ENCODE peak calls at places on chromosomes 11 and 22, in five cellular contexts. N is gastrocnemius medialis; R is cardiac muscle cell; G is body of pancreas; T is CD8-positive, alpha-beta T cell. X is an unnamed sample.

GRCh38 chr11:76999597-76999996 is 34.6 kb upstream of the B3GNT6 start:
- DNase-seq in N (no peak), R (no peak), G (no peak), T (no peak), X (no peak)

GRCh38 chr11:126129681-126130671 is 67.3 kb upstream of the CDON start:
- DNase-seq in T (no peak), R (peak; percentile 58), G (no peak), N (no peak), X (no peak)

GRCh38 chr22:20130739-20131592 is 638 bp upstream of the ZDHHC8 start:
- DNase-seq in G (peak; percentile 86), R (peak; percentile 93), N (peak; percentile 81), T (peak; percentile 78), X (peak; percentile 89)

GRCh38 chr22:27270818-27271510 is 530.6 kb downstream of the MN1 start:
- DNase-seq in N (no peak), R (peak; percentile 74), G (no peak), T (no peak), X (no peak)

GRCh38 chr11:76655466-76656086 is 15.0 kb downstream of the LRRC32 start:
- DNase-seq in R (no peak), G (no peak), T (no peak), N (no peak), X (no peak)

GRCh38 chr11:81237139-81237538 is 1496.5 kb downstream of the FAM181B start:
- DNase-seq in T (no peak), R (peak; percentile 68), G (no peak), N (no peak), X (no peak)

GRCh38 chr22:24060375-24060788 is 49.3 kb downstream of the CABIN1 start:
- DNase-seq in T (no peak), G (peak; percentile 32), N (no peak), R (no peak), X (no peak)

GRCh38 chr11:11563193-11563592 is 58.6 kb downstream of the GALNT18 start:
- DNase-seq in N (no peak), G (no peak), T (no peak), R (peak; percentile 14), X (no peak)

GRCh38 chr11:92782806-92783205 is 186.6 kb upstream of the MTNR1B start:
- DNase-seq in N (no peak), R (no peak), G (no peak), T (no peak), X (no peak)

GRCh38 chr11:1298695-1299492 is 10.5 kb downstream of the TOLLIP start:
- DNase-seq in N (peak; percentile 92), T (no peak), G (peak; percentile 93), R (peak; percentile 50), X (peak; percentile 89)

GRCh38 chr11:125270711-125271110 is 106.2 kb downstream of the PKNOX2 start:
- DNase-seq in R (no peak), N (no peak), T (no peak), G (no peak), X (no peak)

GRCh38 chr11:62108017-62108750 is 15.6 kb upstream of the INCENP start:
- DNase-seq in G (peak; percentile 46), N (no peak), T (peak; percentile 8), R (peak; percentile 81), X (no peak)

GRCh38 chr22:38327805-38328204 is 10.6 kb upstream of the CSNK1E start:
- DNase-seq in R (no peak), T (no peak), N (no peak), G (no peak), X (no peak)

GRCh38 chr11:112321521-112322172 is 61.0 kb upstream of the PLET1 start:
- DNase-seq in G (peak; percentile 87), R (no peak), N (peak; percentile 22), T (no peak), X (peak; percentile 84)

GRCh38 chr11:128690746-128691091 is 3.2 kb upstream of the FLI1 start:
- DNase-seq in G (no peak), R (no peak), T (no peak), N (no peak), X (no peak)

GRCh38 chr22:46429327-46429853 is 93.9 kb downstream of the TRMU start:
- DNase-seq in T (no peak), N (no peak), R (no peak), G (no peak), X (peak; percentile 21)

DNA sequence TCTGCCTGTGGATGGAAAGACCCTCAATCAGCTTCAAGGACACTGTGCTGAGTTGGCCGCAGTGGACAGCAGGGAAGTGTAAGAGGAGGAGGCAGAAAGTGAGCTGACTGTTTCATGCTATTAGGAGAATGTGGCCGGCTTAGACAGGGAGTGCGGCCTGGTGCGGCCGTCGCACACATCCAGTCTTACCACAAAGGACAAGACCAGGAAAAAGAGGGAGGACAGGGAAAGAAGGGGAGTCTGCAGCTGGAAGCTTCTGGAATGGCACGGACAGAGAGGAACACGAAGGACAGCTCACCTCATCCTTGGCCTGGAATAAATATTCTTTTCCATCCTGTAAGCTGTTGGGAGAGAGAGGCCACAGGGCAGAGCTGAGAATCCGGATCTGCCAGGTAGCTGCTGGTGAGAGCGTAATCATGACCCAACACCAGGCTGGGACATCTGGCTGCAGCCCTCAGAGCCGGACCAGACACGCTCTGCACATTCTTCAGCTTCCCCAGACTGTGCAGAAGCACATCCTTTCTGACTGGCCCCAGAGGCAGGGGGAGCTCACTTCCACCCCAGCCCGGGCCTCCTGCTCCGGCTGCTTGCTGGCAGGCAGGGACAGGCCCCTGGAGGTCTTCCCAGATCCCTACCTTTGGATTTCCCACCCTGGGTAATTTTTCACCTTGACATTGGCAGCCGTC is 8.6 kb upstream of the RBM4B start:
- DNase-seq in G (no peak), N (no peak), R (no peak), T (no peak), X (no peak)
- TF ChIP-seq CTCF in G (no peak), N (no peak), R (no peak), T (no peak), X (no peak)

DNA sequence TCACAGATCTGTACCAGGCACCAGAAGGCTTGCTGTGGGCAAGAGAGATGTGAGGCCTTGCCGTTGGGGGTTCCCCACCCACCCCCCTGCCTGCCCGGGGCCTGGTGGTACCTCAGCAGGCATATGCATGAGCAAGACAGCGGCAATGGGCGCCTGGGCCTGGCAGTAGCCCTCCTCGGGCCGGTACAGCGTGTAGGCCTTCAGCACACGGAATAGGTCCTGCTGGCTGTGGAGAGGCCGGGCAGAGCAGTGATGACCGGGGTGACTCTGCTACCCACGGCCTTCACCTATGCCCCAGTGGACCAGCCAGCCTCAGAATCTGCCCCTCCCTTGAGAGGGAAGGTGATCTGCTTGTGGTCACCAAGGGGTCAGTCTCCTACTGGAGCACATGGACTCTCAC is 5.5 kb upstream of the CASTOR1 start:
- DNase-seq in T (no peak), R (no peak), N (no peak), G (no peak), X (no peak)
- H3K4me1 ChIP-seq in T (peaks cover 73% of the 10 kb centered on the region), R (peaks cover 7% of the 10 kb centered on the region), N (peaks cover 11% of the 10 kb centered on the region), G (peaks cover 32% of the 10 kb centered on the region), X (peaks cover 39% of the 10 kb centered on the region)

DNA sequence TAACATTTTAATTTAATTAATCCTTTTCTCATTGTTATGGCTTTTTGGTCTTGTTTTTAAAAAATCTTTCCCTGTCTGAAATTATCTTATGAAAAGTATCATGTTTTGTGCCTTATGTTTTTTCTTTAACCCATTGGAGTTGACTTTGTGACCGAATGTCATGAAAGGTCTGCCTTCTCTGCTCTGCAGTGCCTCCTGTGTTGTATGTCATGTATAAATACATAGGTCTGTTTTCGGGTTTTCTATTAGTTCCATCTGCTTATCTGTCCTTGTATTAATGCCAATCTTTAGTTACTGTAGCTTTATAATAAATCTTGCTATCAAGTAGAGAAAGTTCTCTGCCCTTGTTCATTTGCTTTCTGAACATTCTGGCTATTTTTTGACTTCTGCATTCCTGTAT is 73.0 kb downstream of the ZBTB44 start:
- DNase-seq in G (no peak), T (no peak), N (no peak), R (no peak), X (no peak)
- TF ChIP-seq CTCF in G (no peak), T (no peak), N (no peak), R (no peak), X (no peak)

GRCh38 chr11:116118138-116118470 is 613.9 kb upstream of the CADM1 start:
- DNase-seq in T (no peak), G (no peak), N (no peak), R (no peak), X (no peak)
- H3K4me1 ChIP-seq in T (no peaks in the 10 kb centered on the region), G (no peaks in the 10 kb centered on the region), N (no peaks in the 10 kb centered on the region), R (no peaks in the 10 kb centered on the region), X (no peaks in the 10 kb centered on the region)

GRCh38 chr11:105003151-105003550 is 19.8 kb downstream of the CASP5 start:
- DNase-seq in T (no peak), R (no peak), G (no peak), N (no peak), X (no peak)

GRCh38 chr11:105000797-105001196 is 22.2 kb downstream of the CASP5 start:
- DNase-seq in N (no peak), T (peak; percentile 30), G (no peak), R (no peak), X (peak; percentile 29)

GRCh38 chr11:104997288-104997687 is 25.7 kb downstream of the CASP5 start:
- DNase-seq in T (no peak), R (no peak), G (no peak), N (no peak), X (no peak)

GRCh38 chr11:104999716-105000115 is 23.3 kb downstream of the CASP5 start:
- DNase-seq in R (no peak), G (no peak), T (no peak), N (no peak), X (no peak)

DNA sequence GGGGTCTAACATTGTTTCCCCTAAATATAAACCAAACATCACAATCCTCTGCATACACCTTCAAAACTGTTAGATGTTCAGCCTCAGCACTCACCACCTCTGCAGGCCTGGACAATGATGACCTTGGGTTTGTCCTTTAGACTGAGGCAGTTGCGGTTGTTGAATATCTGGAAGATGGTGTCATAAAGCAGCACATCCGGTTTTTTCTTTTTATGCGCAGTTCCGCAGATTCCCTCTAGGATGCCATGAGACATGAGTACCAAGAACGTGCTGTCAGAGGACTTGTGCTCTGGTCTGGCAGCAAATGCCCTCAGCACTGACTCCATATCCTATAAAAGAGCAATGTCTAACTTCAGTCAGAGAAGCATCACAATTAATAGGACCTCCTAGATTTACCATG is 22.8 kb downstream of the CASP5 start:
- DNase-seq in R (no peak), N (no peak), T (no peak), G (no peak), X (no peak)
- TF ChIP-seq CTCF in R (no peak), N (no peak), T (no peak), G (no peak), X (no peak)

DNA sequence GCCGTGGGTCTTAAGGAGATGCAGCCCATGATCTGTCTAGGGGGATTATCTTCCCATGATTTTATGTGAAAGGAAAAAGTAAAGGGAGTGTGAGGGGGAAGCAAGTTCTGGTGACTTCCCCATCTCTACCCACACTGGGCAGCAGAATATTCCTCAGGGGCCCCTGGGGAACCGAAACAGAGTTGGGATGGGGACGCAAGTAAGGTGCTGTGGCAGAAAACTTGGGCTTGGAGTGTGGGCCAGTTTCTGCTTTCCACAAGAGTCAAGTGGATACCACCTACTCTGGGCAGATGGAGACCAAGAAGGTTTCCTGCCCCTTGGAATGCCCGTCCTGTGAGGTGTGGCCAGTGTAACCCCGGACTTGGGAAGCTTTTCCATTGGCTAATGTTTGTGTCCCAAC is 64.4 kb downstream of the SGSM3 start:
- DNase-seq in R (no peak), T (no peak), N (no peak), G (no peak), X (no peak)
- H3K4me1 ChIP-seq in R (peaks cover 27% of the 10 kb centered on the region), T (peaks cover 33% of the 10 kb centered on the region), N (peaks cover 34% of the 10 kb centered on the region), G (peaks cover 13% of the 10 kb centered on the region), X (peaks cover 46% of the 10 kb centered on the region)